ENCODE peak calls at places on chromosomes 7 and 10, in four cellular contexts. I is mucosa of descending colon, Q is hypothalamus, N is AG04450. C is an unnamed sample.
A peak's percentile ranks its signal among the peaks of the same experiment; 100 is the strongest.

GRCh38 chr10:80373566-80373965 is 17.0 kb downstream of the DYDC2 start:
- DNase-seq in N (no peak), Q (no peak), I (no peak), C (no peak)

GRCh38 chr10:85224366-85224960 is 896.1 kb downstream of the CCSER2 start:
- DNase-seq in N (no peak), Q (no peak), I (no peak), C (no peak)

GRCh38 chr10:102152545-102152890 is 329 bp downstream of the NOLC1 start:
- DNase-seq in N (no peak), Q (no peak), I (no peak), C (no peak)

GRCh38 chr10:90424730-90425129 is 433.1 kb downstream of the HTR7 start:
- DNase-seq in Q (no peak), I (no peak), N (no peak), C (no peak)

GRCh38 chr7:46054290-46054689 is 133.2 kb upstream of the IGFBP3 start:
- DNase-seq in N (no peak), I (no peak), Q (no peak), C (no peak)

GRCh38 chr10:373015-373414 is 237.8 kb downstream of the ZMYND11 start:
- DNase-seq in I (no peak), Q (no peak), N (no peak), C (no peak)

GRCh38 chr10:25159591-25159990 is 15.2 kb upstream of the GPR158 start:
- DNase-seq in N (no peak), I (no peak), Q (no peak), C (no peak)

GRCh38 chr10:122019414-122019975 is 30.5 kb downstream of the TACC2 start:
- DNase-seq in Q (no peak), N (no peak), I (peak; percentile 90), C (peak; percentile 51)

GRCh38 chr7:604038-604883 is 84.6 kb upstream of the PDGFA start:
- DNase-seq in I (peak; percentile 70), Q (peak; percentile 37), N (no peak), C (peak; percentile 87)

GRCh38 chr7:4189151-4189570 is 492.9 kb upstream of the FOXK1 start:
- DNase-seq in I (peak; percentile 79), N (no peak), Q (peak; percentile 72), C (peak; percentile 82)

GRCh38 chr7:66281678-66282593 is 76.8 kb downstream of the TPST1 start:
- DNase-seq in Q (peak; percentile 9), N (peak; percentile 90), I (no peak), C (no peak)

GRCh38 chr10:124211921-124212320 is 118.5 kb upstream of the CHST15 start:
- DNase-seq in Q (no peak), N (no peak), I (no peak), C (no peak)

GRCh38 chr7:2525931-2526630 is 6.5 kb downstream of the LFNG start:
- DNase-seq in Q (no peak), N (no peak), I (no peak), C (peak; percentile 55)

GRCh38 chr10:107144490-107144889 is 20.0 kb downstream of the SORCS1 start:
- DNase-seq in Q (no peak), I (no peak), N (no peak), C (no peak)

GRCh38 chr7:66050990-66051424 is 24.6 kb upstream of the ASL start:
- DNase-seq in N (peak; percentile 84), Q (no peak), I (no peak), C (no peak)

GRCh38 chr10:80588506-80589020 is 50.9 kb downstream of the SH2D4B start:
- DNase-seq in Q (no peak), I (no peak), N (no peak), C (no peak)

GRCh38 chr10:129953541-129954031 is 10.5 kb downstream of the EBF3 start:
- DNase-seq in Q (no peak), N (no peak), I (no peak), C (peak; percentile 64)

GRCh38 chr10:65358565-65358964 is 1567.3 kb upstream of the LRRTM3 start:
- DNase-seq in Q (no peak), N (no peak), I (no peak), C (no peak)

GRCh38 chr7:86904949-86905834 is 154.3 kb downstream of the ELAPOR2 start:
- DNase-seq in I (no peak), N (no peak), Q (no peak), C (no peak)

GRCh38 chr7:159197066-159197975 is 52.7 kb upstream of the VIPR2 start:
- DNase-seq in I (no peak), N (no peak), Q (no peak), C (peak; percentile 63)

GRCh38 chr7:41788556-41788955 is 85.7 kb upstream of the INHBA start:
- DNase-seq in N (no peak), I (no peak), Q (no peak), C (no peak)

GRCh38 chr7:22858640-22859561 is 36.3 kb upstream of the TOMM7 start:
- DNase-seq in N (peak; percentile 96), Q (no peak), I (no peak), C (no peak)

GRCh38 chr10:12849351-12850181 is 151.9 kb downstream of the CCDC3 start:
- DNase-seq in I (no peak), Q (no peak), N (no peak), C (no peak)

GRCh38 chr10:78758176-78758575 is 310.6 kb upstream of the ZMIZ1 start:
- DNase-seq in Q (no peak), I (no peak), N (no peak), C (no peak)

GRCh38 chr7:22952306-22953011 is 61.5 kb downstream of the HYCC1 start:
- DNase-seq in N (no peak), Q (no peak), I (no peak), C (no peak)

GRCh38 chr7:87347207-87347606 is 1.7 kb downstream of the CROT start:
- DNase-seq in Q (no peak), I (no peak), N (no peak), C (no peak)

GRCh38 chr10:14476641-14477407 is 146.1 kb upstream of the FRMD4A start:
- DNase-seq in Q (no peak), N (no peak), I (no peak), C (no peak)

GRCh38 chr7:2350055-2350454 is 4.6 kb upstream of the EIF3B start:
- DNase-seq in I (no peak), Q (no peak), N (no peak), C (no peak)

GRCh38 chr7:143415696-143416095 is 7.0 kb upstream of the EPHA1 start:
- DNase-seq in I (no peak), N (no peak), Q (no peak), C (no peak)